ENCODE peak calls at places on chromosomes 11 and 22, in four cellular contexts. F, Y, G and M are unnamed samples. For H3K4me1, the result is how much of the 10 kb centered on the place peaks cover.

GRCh38 chr11:11966826-11967668 is 41.4 kb downstream of the DKK3 start:
- DNase-seq in F (no peak), G (peak), Y (no peak), M (peak)

GRCh38 chr22:31173386-31174145 is 13.6 kb downstream of the RNF185 start:
- DNase-seq in F (no peak), G (no peak), Y (peak), M (no peak)

GRCh38 chr11:74024630-74025029 is 15.7 kb upstream of the UCP3 start:
- DNase-seq in F (peak), G (no peak), Y (peak), M (peak)

GRCh38 chr22:24803064-24803542 is 2.9 kb upstream of the SGSM1 start:
- DNase-seq in Y (peak), F (no peak), G (no peak), M (no peak)

GRCh38 chr22:27709919-27710452 is 91.6 kb downstream of the MN1 start:
- DNase-seq in Y (no peak), F (no peak), G (no peak), M (no peak)

GRCh38 chr11:126751242-126751641 is 249.3 kb downstream of the KIRREL3 start:
- DNase-seq in Y (peak), G (no peak), F (no peak), M (no peak)

GRCh38 chr11:104946907-104947306 is 21.5 kb downstream of the CASP4 start:
- DNase-seq in F (no peak), Y (peak), G (no peak), M (no peak)

GRCh38 chr22:47177334-47177815 is 414.9 kb downstream of the TBC1D22A start:
- DNase-seq in F (no peak), G (peak), Y (no peak), M (no peak)

GRCh38 chr11:101127699-101128570 is 1.7 kb downstream of the PGR start:
- DNase-seq in Y (no peak), F (no peak), G (no peak), M (no peak)

GRCh38 chr11:124152770-124153407 is 30.3 kb upstream of the OR10D3 start:
- DNase-seq in Y (no peak), F (no peak), G (no peak), M (no peak)

GRCh38 chr11:72102162-72102561 is 935 bp downstream of the LAMTOR1 start:
- DNase-seq in Y (no peak), G (no peak), F (no peak), M (no peak)

GRCh38 chr11:72102631-72102945 is 509 bp downstream of the LAMTOR1 start:
- DNase-seq in G (no peak), F (no peak), Y (no peak), M (no peak)

GRCh38 chr11:72100462-72100861 is 2.6 kb downstream of the LAMTOR1 start:
- DNase-seq in Y (no peak), F (no peak), G (no peak), M (no peak)

GRCh38 chr11:72100009-72100408 is 3.1 kb downstream of the LAMTOR1 start:
- DNase-seq in F (no peak), Y (no peak), G (no peak), M (no peak)

DNA sequence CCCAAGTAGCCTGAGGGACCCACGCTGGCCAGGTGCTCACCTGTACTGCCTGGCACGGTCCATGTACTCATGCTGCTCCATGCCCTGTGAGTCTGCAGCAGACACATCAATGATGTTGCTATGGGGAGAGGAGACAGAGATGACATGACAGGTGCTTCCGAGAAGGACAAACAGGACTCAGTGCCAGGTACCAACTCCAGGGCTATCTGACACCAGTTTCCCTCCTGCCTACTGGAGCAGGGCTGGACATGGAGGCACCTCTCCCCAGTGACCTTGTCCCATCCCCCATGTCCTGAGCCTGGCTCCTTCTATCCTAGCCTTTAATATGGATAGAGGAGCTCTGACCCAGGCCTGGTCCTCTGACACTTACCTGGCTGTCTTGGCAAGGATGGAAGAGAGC is 4.4 kb downstream of the LAMTOR1 start:
- DNase-seq in F (no peak), G (no peak), Y (no peak), M (no peak)
- H3K27ac ChIP-seq in F (no peak), G (no peak), Y (no peak), M (no peak)

DNA sequence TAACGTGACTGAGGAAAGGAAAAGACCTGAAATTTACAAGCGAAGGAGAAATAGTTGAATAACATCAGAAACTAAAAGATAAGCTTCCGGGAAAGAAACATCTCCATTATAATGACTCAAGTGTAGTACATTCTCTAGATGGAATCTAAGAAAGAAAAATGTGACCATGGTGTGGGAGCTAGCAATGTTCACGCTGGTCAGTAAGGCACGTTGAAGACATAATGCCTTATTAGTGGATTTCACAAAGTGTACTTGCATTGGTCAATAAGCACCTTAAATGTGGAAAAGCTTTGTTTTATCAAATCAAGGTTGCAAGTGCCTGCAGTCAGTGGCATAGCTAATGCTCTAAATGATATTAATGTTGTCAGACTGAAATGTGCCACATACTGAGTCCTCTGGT is 2.8 kb upstream of the LARGE1 start:
- DNase-seq in G (no peak), Y (peak), F (no peak), M (no peak)
- H3K4me3 ChIP-seq in G (no peak), Y (peak), F (peak), M (peak)

DNA sequence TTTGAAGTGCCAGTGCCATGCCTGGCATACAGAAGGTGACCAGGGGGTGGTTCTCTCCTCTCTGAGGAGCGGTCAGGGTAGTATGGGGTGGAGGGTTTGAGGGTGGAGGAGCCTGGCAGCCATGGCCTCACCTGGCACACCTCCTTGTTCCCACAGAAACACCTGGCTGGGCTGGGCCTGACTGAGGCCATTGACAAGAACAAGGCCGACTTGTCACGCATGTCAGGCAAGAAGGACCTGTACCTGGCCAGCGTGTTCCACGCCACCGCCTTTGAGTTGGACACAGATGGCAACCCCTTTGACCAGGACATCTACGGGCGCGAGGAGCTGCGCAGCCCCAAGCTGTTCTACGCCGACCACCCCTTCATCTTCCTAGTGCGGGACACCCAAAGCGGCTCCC is 9.6 kb downstream of the SERPINH1 start:
- DNase-seq in Y (no peak), G (no peak), F (no peak), M (no peak)
- H3K4me1 ChIP-seq in Y (under half), G (under half), F (under half), M (half or more)

DNA sequence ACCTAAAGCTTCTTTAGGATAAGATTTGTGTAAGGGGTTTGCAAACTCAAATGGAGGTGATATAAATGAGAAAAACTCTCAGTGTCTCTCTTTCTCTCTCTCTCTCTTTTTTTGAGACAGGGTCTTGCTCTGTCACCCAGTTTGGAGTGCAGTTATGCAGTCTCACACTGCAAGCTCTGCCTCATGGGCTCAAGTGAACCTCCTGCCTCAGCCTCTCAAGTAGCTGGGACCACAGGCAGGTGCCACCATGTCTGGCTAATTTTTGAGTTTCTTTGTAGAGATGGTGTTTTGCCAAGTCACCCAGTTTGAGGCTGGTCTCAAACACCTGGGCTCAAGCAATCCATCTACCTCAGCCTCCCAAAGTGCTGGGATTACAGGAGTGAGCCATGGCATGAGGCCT is 2.9 kb downstream of the BIRC3 start:
- DNase-seq in F (no peak), G (no peak), Y (no peak), M (no peak)
- H3K27ac ChIP-seq in F (peak), G (peak), Y (no peak), M (peak)

GRCh38 chr11:128695539-128696221 is 1.8 kb downstream of the FLI1 start:
- DNase-seq in F (no peak), Y (no peak), G (no peak), M (no peak)
- H3K4me3 ChIP-seq in F (peak), Y (no peak), G (no peak), M (peak)

GRCh38 chr22:36376265-36376664 is 11.5 kb downstream of the MYH9 start:
- DNase-seq in Y (no peak), F (no peak), G (no peak), M (no peak)

GRCh38 chr22:36375071-36375980 is 12.4 kb downstream of the MYH9 start:
- DNase-seq in F (no peak), Y (no peak), G (no peak), M (no peak)

GRCh38 chr22:36378080-36378788 is 9.5 kb downstream of the MYH9 start:
- DNase-seq in Y (no peak), F (no peak), G (no peak), M (no peak)

GRCh38 chr22:36374603-36375024 is 13.2 kb downstream of the MYH9 start:
- DNase-seq in G (no peak), Y (peak), F (no peak), M (no peak)

GRCh38 chr22:36377022-36377631 is 10.6 kb downstream of the MYH9 start:
- DNase-seq in Y (no peak), G (no peak), F (no peak), M (no peak)
- H3K4me1 ChIP-seq in Y (under half), G (under half), F (half or more), M (half or more)

DNA sequence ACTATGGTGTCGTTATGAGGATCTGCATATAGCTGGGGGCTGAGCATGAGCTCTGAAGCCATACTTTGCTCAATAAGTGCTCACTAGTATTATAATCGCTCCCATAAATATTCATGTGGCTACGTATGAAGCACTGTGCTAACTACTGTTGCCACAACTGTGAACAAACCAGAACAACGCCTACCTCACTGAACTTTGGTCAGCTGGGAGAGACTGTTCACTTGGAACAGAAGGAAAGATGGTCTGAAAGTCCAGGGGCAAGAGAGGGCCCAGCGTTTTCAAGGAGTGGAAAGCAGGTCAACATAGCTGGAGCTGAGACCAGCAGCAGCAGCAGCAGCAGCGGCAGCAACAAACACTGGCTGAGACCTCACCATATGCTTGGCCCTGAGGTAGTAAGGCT is 141.6 kb downstream of the EFCAB6 start:
- DNase-seq in F (no peak), G (no peak), Y (no peak), M (peak)
- H3K27ac ChIP-seq in F (no peak), G (no peak), Y (no peak), M (no peak)

GRCh38 chr22:21734540-21735197 is 925 bp downstream of the YPEL1 start:
- DNase-seq in G (no peak), F (no peak), Y (no peak), M (no peak)

GRCh38 chr22:21736948-21737347 is 1.4 kb upstream of the YPEL1 start:
- DNase-seq in Y (no peak), G (no peak), F (no peak), M (no peak)

GRCh38 chr22:21735198-21736083 is at the start of gene YPEL1:
- DNase-seq in G (peak), Y (peak), F (peak), M (peak)

GRCh38 chr22:21738081-21738480 is 2.5 kb upstream of the YPEL1 start:
- DNase-seq in F (no peak), G (no peak), Y (no peak), M (no peak)

GRCh38 chr22:21736084-21736642 is 569 bp upstream of the YPEL1 start:
- DNase-seq in G (no peak), F (no peak), Y (no peak), M (no peak)
- H3K4me3 ChIP-seq in G (peak), F (peak), Y (peak), M (peak)

GRCh38 chr11:57779275-57779674 is 17.7 kb downstream of the CTNND1 start:
- DNase-seq in Y (peak), G (peak), F (no peak), M (no peak)

GRCh38 chr11:57778318-57779037 is 16.9 kb downstream of the CTNND1 start:
- DNase-seq in Y (peak), G (peak), F (peak), M (peak)

GRCh38 chr11:57776577-57776976 is 15.0 kb downstream of the CTNND1 start:
- DNase-seq in F (no peak), Y (no peak), G (no peak), M (no peak)

GRCh38 chr11:57776101-57776511 is 14.5 kb downstream of the CTNND1 start:
- DNase-seq in G (no peak), Y (peak), F (no peak), M (no peak)

DNA sequence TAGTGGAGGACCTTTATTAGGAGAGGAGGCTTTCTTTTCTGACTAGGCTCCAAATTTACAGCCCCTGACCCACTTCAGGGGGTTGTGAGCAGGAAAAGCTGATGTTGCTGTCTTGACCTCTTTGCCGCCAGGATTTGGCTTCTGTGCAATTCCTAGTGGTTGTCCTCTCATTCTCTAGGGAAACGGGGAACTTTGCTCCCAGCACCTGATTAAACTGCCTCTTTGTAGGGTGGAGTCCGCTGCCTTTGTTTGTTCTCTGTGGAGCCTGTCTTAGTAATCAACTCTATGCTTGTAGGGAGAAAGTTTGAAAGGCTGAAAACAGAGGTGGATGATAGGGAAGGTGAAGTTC is 16.3 kb downstream of the CTNND1 start:
- DNase-seq in G (peak), Y (no peak), F (no peak), M (no peak)
- H3K4me1 ChIP-seq in G (half or more), Y (under half), F (half or more), M (half or more)

GRCh38 chr11:58243954-58244353 is 15.2 kb upstream of the OR10Q1 start:
- DNase-seq in G (no peak), Y (no peak), F (no peak), M (no peak)
- H3K27ac ChIP-seq in G (no peak), Y (no peak), F (no peak), M (no peak)